ENCODE peak calls at places on chromosomes 2 and 18, in six cellular contexts. I, O, H, G, B and V are unnamed samples.

GRCh38 chr2:46779447-46779941 is 136.1 kb downstream of the MCFD2 start:
- DNase-seq in B (no peak), O (no peak), I (no peak), H (no peak), G (no peak), V (no peak)

GRCh38 chr2:30362468-30363081 is 84.5 kb upstream of the LCLAT1 start:
- DNase-seq in B (no peak), I (no peak), O (no peak), H (no peak), G (peak), V (no peak)

GRCh38 chr2:78397198-78397597 is 628.3 kb upstream of the REG3G start:
- DNase-seq in O (no peak), B (no peak), I (no peak), H (no peak), G (no peak), V (no peak)

GRCh38 chr18:51133580-51134160 is 63.8 kb downstream of the MEX3C start:
- DNase-seq in I (no peak), H (no peak), B (no peak), G (no peak), O (no peak), V (no peak)

GRCh38 chr2:84866121-84866520 is 14.8 kb downstream of the TRABD2A start:
- DNase-seq in G (peak), H (no peak), I (no peak), O (no peak), B (no peak), V (no peak)

GRCh38 chr2:215137741-215138340 is 585 bp downstream of the ABCA12 start:
- DNase-seq in B (no peak), O (no peak), I (no peak), H (no peak), G (peak), V (peak)

GRCh38 chr2:38380397-38381130 is 3.5 kb upstream of the ATL2 start:
- DNase-seq in O (no peak), I (no peak), B (no peak), G (no peak), H (no peak), V (no peak)

GRCh38 chr2:169808211-169808610 is 9.5 kb downstream of the SSB start:
- DNase-seq in G (no peak), H (no peak), I (no peak), O (no peak), B (no peak), V (peak)

GRCh38 chr2:237864030-237864931 is 4.9 kb downstream of the RAMP1 start:
- DNase-seq in I (no peak), B (no peak), G (no peak), O (peak), H (peak), V (no peak)

GRCh38 chr2:122079844-122080243 is 324.4 kb downstream of the TSN start:
- DNase-seq in I (no peak), H (no peak), B (no peak), O (no peak), G (no peak), V (no peak)

GRCh38 chr2:20205915-20206524 is 18.9 kb downstream of the SDC1 start:
- DNase-seq in G (no peak), O (no peak), H (peak), B (no peak), I (no peak), V (no peak)

GRCh38 chr2:143841935-143842334 is 678.0 kb downstream of the ZEB2 start:
- DNase-seq in G (peak), I (no peak), O (no peak), H (no peak), B (no peak), V (peak)

GRCh38 chr2:33373986-33374385 is 102.5 kb upstream of the RASGRP3 start:
- DNase-seq in I (no peak), B (no peak), H (no peak), O (no peak), G (peak), V (peak)

GRCh38 chr18:79569720-79570119 is 109.9 kb upstream of the CTDP1 start:
- DNase-seq in O (no peak), I (no peak), H (no peak), B (no peak), G (no peak), V (no peak)

GRCh38 chr2:186853871-186854435 is 5.0 kb upstream of the ZSWIM2 start:
- DNase-seq in B (no peak), G (no peak), H (no peak), I (no peak), O (no peak), V (peak)

GRCh38 chr18:53796042-53796729 is 428.3 kb downstream of the MBD2 start:
- DNase-seq in O (no peak), B (no peak), I (no peak), H (no peak), G (peak), V (peak)

GRCh38 chr2:12965540-12966269 is 249.0 kb downstream of the TRIB2 start:
- DNase-seq in G (peak), O (no peak), B (no peak), H (no peak), I (no peak), V (peak)

GRCh38 chr2:200585730-200586643 is at the start of gene AOX1:
- DNase-seq in G (peak), I (peak), H (peak), B (no peak), O (peak), V (peak)

GRCh38 chr2:239720411-239721365 is 304.5 kb downstream of the NDUFA10 start:
- DNase-seq in G (no peak), I (peak), B (no peak), O (no peak), H (no peak), V (no peak)

GRCh38 chr2:42787424-42787787 is 5.0 kb downstream of the HAAO start:
- DNase-seq in G (no peak), B (no peak), I (no peak), O (no peak), H (no peak), V (no peak)

GRCh38 chr2:74648009-74648443 is at the start of gene M1AP:
- DNase-seq in B (no peak), H (peak), G (no peak), O (no peak), I (no peak), V (peak)